ENCODE peak calls at places on chromosomes 5 and 9, in eight cellular contexts. One of them, this sample, is unnamed.

GRCh38 chr9:35254237-35254636 is 92.4 kb downstream of the UNC13B start:
- DNase-seq in fibroblast of lung: no peak
- DNase-seq in esophagus squamous epithelium: no peak
- DNase-seq in uterus: no peak
- DNase-seq in ovary: no peak
- DNase-seq in heart left ventricle: no peak
- DNase-seq in H9: no peak
- DNase-seq in A549: peak; percentile 20
- DNase-seq in this sample: no peak

GRCh38 chr5:132773114-132773513 is 3.9 kb downstream of the SEPTIN8 start:
- DNase-seq in fibroblast of lung: no peak
- DNase-seq in esophagus squamous epithelium: no peak
- DNase-seq in uterus: no peak
- DNase-seq in ovary: no peak
- DNase-seq in heart left ventricle: no peak
- DNase-seq in H9: no peak
- DNase-seq in A549: no peak
- DNase-seq in this sample: no peak

GRCh38 chr9:69816775-69817174 is 3.8 kb upstream of the CFAP95 start:
- DNase-seq in fibroblast of lung: no peak
- DNase-seq in esophagus squamous epithelium: no peak
- DNase-seq in uterus: no peak
- DNase-seq in ovary: no peak
- DNase-seq in heart left ventricle: no peak
- DNase-seq in H9: no peak
- DNase-seq in A549: no peak
- DNase-seq in this sample: no peak

GRCh38 chr5:10789021-10789420 is 28.0 kb upstream of the DAP start:
- DNase-seq in fibroblast of lung: peak; percentile 95
- DNase-seq in esophagus squamous epithelium: no peak
- DNase-seq in uterus: peak; percentile 85
- DNase-seq in ovary: peak; percentile 73
- DNase-seq in heart left ventricle: no peak
- DNase-seq in H9: no peak
- DNase-seq in A549: no peak
- DNase-seq in this sample: no peak

GRCh38 chr5:25573691-25574090 is 928.9 kb upstream of the CDH10 start:
- DNase-seq in fibroblast of lung: no peak
- DNase-seq in esophagus squamous epithelium: no peak
- DNase-seq in uterus: no peak
- DNase-seq in ovary: no peak
- DNase-seq in heart left ventricle: no peak
- DNase-seq in H9: no peak
- DNase-seq in A549: no peak
- DNase-seq in this sample: no peak

GRCh38 chr5:64201986-64202385 is 36.3 kb downstream of the RNF180 start:
- DNase-seq in fibroblast of lung: peak; percentile 32
- DNase-seq in esophagus squamous epithelium: no peak
- DNase-seq in uterus: no peak
- DNase-seq in ovary: no peak
- DNase-seq in heart left ventricle: no peak
- DNase-seq in H9: no peak
- DNase-seq in A549: no peak
- DNase-seq in this sample: no peak

GRCh38 chr9:114299286-114300152 is 23.4 kb upstream of the ORM1 start:
- DNase-seq in fibroblast of lung: no peak
- DNase-seq in esophagus squamous epithelium: no peak
- DNase-seq in uterus: peak; percentile 5
- DNase-seq in ovary: no peak
- DNase-seq in heart left ventricle: no peak
- DNase-seq in H9: no peak
- DNase-seq in A549: no peak
- DNase-seq in this sample: no peak

GRCh38 chr5:160352308-160352707 is 18.1 kb downstream of the C1QTNF2 start:
- DNase-seq in fibroblast of lung: no peak
- DNase-seq in esophagus squamous epithelium: no peak
- DNase-seq in uterus: no peak
- DNase-seq in ovary: no peak
- DNase-seq in heart left ventricle: no peak
- DNase-seq in H9: no peak
- DNase-seq in A549: no peak
- DNase-seq in this sample: no peak

GRCh38 chr5:148687427-148687826 is 33.1 kb upstream of the HTR4 start:
- DNase-seq in fibroblast of lung: peak; percentile 20
- DNase-seq in esophagus squamous epithelium: no peak
- DNase-seq in uterus: no peak
- DNase-seq in ovary: no peak
- DNase-seq in heart left ventricle: no peak
- DNase-seq in H9: peak; percentile 72
- DNase-seq in A549: peak; percentile 59
- DNase-seq in this sample: no peak

GRCh38 chr9:32463500-32463899 is 62.5 kb downstream of the RIGI start:
- DNase-seq in fibroblast of lung: no peak
- DNase-seq in esophagus squamous epithelium: no peak
- DNase-seq in uterus: no peak
- DNase-seq in ovary: no peak
- DNase-seq in heart left ventricle: no peak
- DNase-seq in H9: no peak
- DNase-seq in A549: no peak
- DNase-seq in this sample: no peak

GRCh38 chr5:143644751-143645150 is 167.2 kb upstream of the HMHB1 start:
- DNase-seq in fibroblast of lung: no peak
- DNase-seq in esophagus squamous epithelium: no peak
- DNase-seq in uterus: no peak
- DNase-seq in ovary: no peak
- DNase-seq in heart left ventricle: no peak
- DNase-seq in H9: no peak
- DNase-seq in A549: no peak
- DNase-seq in this sample: no peak

GRCh38 chr5:80187691-80188090 is 68.2 kb downstream of the SERINC5 start:
- DNase-seq in fibroblast of lung: no peak
- DNase-seq in esophagus squamous epithelium: no peak
- DNase-seq in uterus: no peak
- DNase-seq in ovary: no peak
- DNase-seq in heart left ventricle: no peak
- DNase-seq in H9: no peak
- DNase-seq in A549: no peak
- DNase-seq in this sample: no peak

GRCh38 chr5:67033893-67034605 is 162.6 kb downstream of the CD180 start:
- DNase-seq in fibroblast of lung: peak; percentile 65
- DNase-seq in esophagus squamous epithelium: no peak
- DNase-seq in uterus: no peak
- DNase-seq in ovary: no peak
- DNase-seq in heart left ventricle: no peak
- DNase-seq in H9: no peak
- DNase-seq in A549: no peak
- DNase-seq in this sample: no peak

GRCh38 chr9:4596165-4596922 is 65.8 kb upstream of the PLPP6 start:
- DNase-seq in fibroblast of lung: no peak
- DNase-seq in esophagus squamous epithelium: no peak
- DNase-seq in uterus: no peak
- DNase-seq in ovary: no peak
- DNase-seq in heart left ventricle: no peak
- DNase-seq in H9: no peak
- DNase-seq in A549: no peak
- DNase-seq in this sample: no peak

GRCh38 chr9:87813119-87813463 is 69.6 kb upstream of the SPATA31E1 start:
- DNase-seq in fibroblast of lung: no peak
- DNase-seq in esophagus squamous epithelium: no peak
- DNase-seq in uterus: no peak
- DNase-seq in ovary: no peak
- DNase-seq in heart left ventricle: no peak
- DNase-seq in H9: peak; percentile 51
- DNase-seq in A549: no peak
- DNase-seq in this sample: no peak

GRCh38 chr9:87816041-87816440 is 66.6 kb upstream of the SPATA31E1 start:
- DNase-seq in fibroblast of lung: peak; percentile 21
- DNase-seq in esophagus squamous epithelium: no peak
- DNase-seq in uterus: no peak
- DNase-seq in ovary: no peak
- DNase-seq in heart left ventricle: no peak
- DNase-seq in H9: no peak
- DNase-seq in A549: no peak
- DNase-seq in this sample: no peak

GRCh38 chr9:87810691-87811178 is 71.9 kb upstream of the SPATA31E1 start:
- DNase-seq in fibroblast of lung: no peak
- DNase-seq in esophagus squamous epithelium: no peak
- DNase-seq in uterus: no peak
- DNase-seq in ovary: no peak
- DNase-seq in heart left ventricle: no peak
- DNase-seq in H9: no peak
- DNase-seq in A549: no peak
- DNase-seq in this sample: no peak

GRCh38 chr9:87810008-87810407 is 72.7 kb upstream of the SPATA31E1 start:
- DNase-seq in fibroblast of lung: no peak
- DNase-seq in esophagus squamous epithelium: no peak
- DNase-seq in uterus: no peak
- DNase-seq in ovary: no peak
- DNase-seq in heart left ventricle: no peak
- DNase-seq in H9: no peak
- DNase-seq in A549: no peak
- DNase-seq in this sample: no peak

GRCh38 chr9:87812375-87813118 is 70.1 kb upstream of the SPATA31E1 start:
- DNase-seq in fibroblast of lung: peak; percentile 85
- DNase-seq in esophagus squamous epithelium: no peak
- DNase-seq in uterus: no peak
- DNase-seq in ovary: no peak
- DNase-seq in heart left ventricle: no peak
- DNase-seq in H9: no peak
- DNase-seq in A549: peak; percentile 48
- DNase-seq in this sample: no peak
- TF ChIP-seq CTCF in fibroblast of lung: peak; percentile 100
- TF ChIP-seq CTCF in esophagus squamous epithelium: peak; percentile 93
- TF ChIP-seq CTCF in uterus: peak; percentile 81
- TF ChIP-seq CTCF in ovary: peak; percentile 27
- TF ChIP-seq CTCF in heart left ventricle: peak; percentile 85
- TF ChIP-seq CTCF in H9: peak; percentile 99
- TF ChIP-seq CTCF in A549: peak; percentile 98
- TF ChIP-seq CTCF in this sample: peak; percentile 78

GRCh38 chr5:146302428-146302827 is 36.2 kb upstream of the POU4F3 start:
- DNase-seq in fibroblast of lung: no peak
- DNase-seq in esophagus squamous epithelium: no peak
- DNase-seq in uterus: no peak
- DNase-seq in ovary: no peak
- DNase-seq in heart left ventricle: no peak
- DNase-seq in H9: no peak
- DNase-seq in A549: no peak
- DNase-seq in this sample: no peak

GRCh38 chr5:146296245-146296644 is 42.4 kb upstream of the POU4F3 start:
- DNase-seq in fibroblast of lung: no peak
- DNase-seq in esophagus squamous epithelium: no peak
- DNase-seq in uterus: no peak
- DNase-seq in ovary: no peak
- DNase-seq in heart left ventricle: no peak
- DNase-seq in H9: no peak
- DNase-seq in A549: no peak
- DNase-seq in this sample: no peak

GRCh38 chr5:146306838-146307237 is 31.8 kb upstream of the POU4F3 start:
- DNase-seq in fibroblast of lung: no peak
- DNase-seq in esophagus squamous epithelium: no peak
- DNase-seq in uterus: no peak
- DNase-seq in ovary: no peak
- DNase-seq in heart left ventricle: no peak
- DNase-seq in H9: no peak
- DNase-seq in A549: no peak
- DNase-seq in this sample: no peak

GRCh38 chr5:146301666-146302065 is 37.0 kb upstream of the POU4F3 start:
- DNase-seq in fibroblast of lung: peak; percentile 19
- DNase-seq in esophagus squamous epithelium: no peak
- DNase-seq in uterus: no peak
- DNase-seq in ovary: no peak
- DNase-seq in heart left ventricle: no peak
- DNase-seq in H9: no peak
- DNase-seq in A549: no peak
- DNase-seq in this sample: no peak
- H3K27ac ChIP-seq in fibroblast of lung: no peak overlapping the region
- H3K27ac ChIP-seq in esophagus squamous epithelium: no peak overlapping the region
- H3K27ac ChIP-seq in uterus: no peak overlapping the region
- H3K27ac ChIP-seq in ovary: no peak overlapping the region
- H3K27ac ChIP-seq in heart left ventricle: no peak overlapping the region
- H3K27ac ChIP-seq in H9: no peak overlapping the region
- H3K27ac ChIP-seq in A549: no peak overlapping the region
- H3K27ac ChIP-seq in this sample: no peak overlapping the region

DNA sequence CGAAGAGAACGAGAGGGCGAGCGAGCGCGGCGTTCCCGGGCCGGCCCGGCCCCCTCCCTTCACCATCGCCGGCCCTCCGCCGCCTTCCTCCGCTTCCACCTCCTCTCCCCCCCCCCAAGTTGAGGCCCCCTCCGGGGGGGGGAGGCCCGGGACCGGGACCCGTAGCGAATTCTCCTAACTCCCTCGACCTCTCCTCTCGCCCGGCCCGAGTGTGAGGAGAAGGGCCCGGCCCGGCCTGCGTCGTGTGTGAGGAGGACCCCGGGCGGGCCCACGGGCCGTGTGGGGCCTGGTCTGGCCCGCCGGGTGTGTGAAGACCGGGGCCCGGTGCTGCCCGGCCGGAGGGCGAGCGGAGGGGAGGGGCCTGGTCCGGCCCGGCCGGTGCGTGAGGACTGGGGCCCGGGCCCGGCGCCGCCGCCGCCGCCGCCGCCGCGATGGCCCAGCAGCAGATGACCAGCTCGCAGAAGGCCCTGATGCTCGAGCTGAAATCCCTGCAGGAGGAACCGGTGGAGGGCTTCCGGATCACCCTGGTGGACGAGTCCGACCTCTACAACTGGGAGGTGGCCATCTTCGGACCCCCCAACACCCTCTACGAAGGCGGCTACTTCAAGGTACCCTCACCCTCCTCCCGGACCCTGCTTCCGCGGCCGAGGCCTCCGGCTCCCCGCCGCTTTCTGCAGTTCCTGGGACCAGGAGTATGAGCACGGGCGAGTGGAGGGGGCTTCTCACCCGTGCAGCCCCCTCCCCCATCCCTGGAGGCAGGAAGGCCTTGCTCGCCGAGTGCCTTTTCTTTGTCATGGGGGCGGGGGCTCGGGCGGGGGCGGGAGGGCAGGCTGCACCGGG is 587 bp downstream of the UBE2R2 start:
- DNase-seq in fibroblast of lung: peak; percentile 76
- DNase-seq in esophagus squamous epithelium: no peak
- DNase-seq in uterus: peak; percentile 58
- DNase-seq in ovary: peak; percentile 61
- DNase-seq in heart left ventricle: peak; percentile 60
- DNase-seq in H9: peak; percentile 80
- DNase-seq in A549: peak; percentile 85
- DNase-seq in this sample: no peak
- TF ChIP-seq CTCF in fibroblast of lung: peak; percentile 33
- TF ChIP-seq CTCF in esophagus squamous epithelium: peak; percentile 32
- TF ChIP-seq CTCF in uterus: no peak
- TF ChIP-seq CTCF in ovary: no peak
- TF ChIP-seq CTCF in heart left ventricle: no peak
- TF ChIP-seq CTCF in H9: peak; percentile 45
- TF ChIP-seq CTCF in A549: no peak
- TF ChIP-seq CTCF in this sample: peak; percentile 25

DNA sequence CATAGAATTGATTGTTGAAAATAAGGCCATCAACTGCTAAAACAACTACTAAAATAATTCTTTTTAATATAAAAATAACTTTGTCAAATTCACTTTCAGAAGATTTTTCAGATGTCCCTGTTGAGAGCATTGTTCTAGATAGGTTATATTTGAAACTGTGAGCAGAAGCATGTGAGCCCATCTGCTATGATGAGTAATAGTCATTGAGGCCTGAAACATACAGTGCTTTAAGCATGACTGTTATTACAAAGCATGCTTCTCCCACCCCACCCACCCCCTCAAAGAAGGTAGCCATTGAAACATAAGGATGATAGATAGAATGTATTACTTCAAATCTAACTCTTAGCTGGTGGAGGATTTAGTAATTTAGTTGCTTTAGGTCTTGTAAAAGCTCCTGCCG is 86.0 kb downstream of the UHRF2 start:
- DNase-seq in fibroblast of lung: peak; percentile 83
- DNase-seq in esophagus squamous epithelium: no peak
- DNase-seq in uterus: no peak
- DNase-seq in ovary: no peak
- DNase-seq in heart left ventricle: no peak
- DNase-seq in H9: no peak
- DNase-seq in A549: no peak
- DNase-seq in this sample: no peak
- H3K27ac ChIP-seq in fibroblast of lung: peak overlapping the region; percentile 51
- H3K27ac ChIP-seq in esophagus squamous epithelium: no peak overlapping the region
- H3K27ac ChIP-seq in uterus: no peak overlapping the region
- H3K27ac ChIP-seq in ovary: no peak overlapping the region
- H3K27ac ChIP-seq in heart left ventricle: no peak overlapping the region
- H3K27ac ChIP-seq in H9: no peak overlapping the region
- H3K27ac ChIP-seq in A549: no peak overlapping the region
- H3K27ac ChIP-seq in this sample: no peak overlapping the region